ENCODE peak calls at places on chromosomes 1 and 21, in six cellular contexts. I is GM12865, D is left lung, G is skeletal muscle cell, V is HFF-Myc, A is heart left ventricle. J is an unnamed sample.

GRCh38 chr1:35642472-35642955 is 1.2 kb upstream of the PSMB2 start:
- DNase-seq in I (no peak), D (no peak), G (no peak), V (no peak), A (no peak), J (no peak)

GRCh38 chr1:35556494-35557117 is 597 bp downstream of the KIAA0319L start:
- DNase-seq in I (peak), D (no peak), G (no peak), V (no peak), A (no peak), J (no peak)

GRCh38 chr1:169949139-169949538 is 55.4 kb upstream of the SCYL3 start:
- DNase-seq in I (no peak), D (no peak), G (no peak), V (no peak), A (no peak), J (no peak)

GRCh38 chr1:110780600-110781484 is 92.1 kb upstream of the CD53 start:
- DNase-seq in I (peak), D (peak), G (peak), V (peak), A (peak), J (peak)

GRCh38 chr1:201877877-201878339 is 10.8 kb upstream of the SHISA4 start:
- DNase-seq in I (peak), D (no peak), G (no peak), V (no peak), A (peak), J (peak)

GRCh38 chr1:20123696-20124450 is 4.5 kb upstream of the PLA2G2D start:
- DNase-seq in I (no peak), D (peak), G (no peak), V (no peak), A (no peak), J (no peak)

GRCh38 chr1:1626207-1627141 is 5.5 kb upstream of the MMP23B start:
- DNase-seq in I (peak), D (peak), G (no peak), V (no peak), A (no peak), J (no peak)

GRCh38 chr1:155050560-155051341 is at the start of gene ADAM15:
- DNase-seq in I (peak), D (peak), G (no peak), V (peak), A (peak), J (peak)

GRCh38 chr21:34915364-34915834 is 133.7 kb downstream of the RUNX1 start:
- DNase-seq in I (no peak), D (no peak), G (no peak), V (no peak), A (no peak), J (no peak)

GRCh38 chr1:209102120-209102519 is 481.4 kb upstream of the CAMK1G start:
- DNase-seq in I (no peak), D (no peak), G (no peak), V (no peak), A (no peak), J (no peak)

GRCh38 chr1:54069792-54070548 is 16.6 kb downstream of the TCEANC2 start:
- DNase-seq in I (peak), D (no peak), G (peak), V (peak), A (no peak), J (peak)

GRCh38 chr1:21857142-21857839 is 45.2 kb downstream of the LDLRAD2 start:
- DNase-seq in I (no peak), D (no peak), G (no peak), V (no peak), A (peak), J (no peak)

GRCh38 chr21:28160378-28160777 is 832.3 kb downstream of the LTN1 start:
- DNase-seq in I (no peak), D (no peak), G (no peak), V (no peak), A (no peak), J (no peak)

GRCh38 chr1:94061513-94062443 is 59.2 kb downstream of the ABCA4 start:
- DNase-seq in I (peak), D (peak), G (peak), V (peak), A (peak), J (peak)

GRCh38 chr1:91349524-91349923 is 55.1 kb downstream of the HFM1 start:
- DNase-seq in I (no peak), D (no peak), G (no peak), V (no peak), A (no peak), J (no peak)

GRCh38 chr1:28099050-28099769 is 10.8 kb upstream of the EYA3 start:
- DNase-seq in I (no peak), D (no peak), G (no peak), V (no peak), A (peak), J (no peak)

GRCh38 chr1:47676311-47677054 is 238.6 kb downstream of the FOXD2 start:
- DNase-seq in I (peak), D (no peak), G (no peak), V (no peak), A (peak), J (no peak)

GRCh38 chr1:119448112-119448511 is 33.2 kb downstream of the HSD3B2 start:
- DNase-seq in I (peak), D (no peak), G (no peak), V (no peak), A (no peak), J (no peak)

GRCh38 chr1:24868016-24868875 is 61.8 kb downstream of the RUNX3 start:
- DNase-seq in I (no peak), D (no peak), G (no peak), V (no peak), A (no peak), J (no peak)

GRCh38 chr1:39632491-39633417 is 6.7 kb downstream of the HEYL start:
- DNase-seq in I (no peak), D (no peak), G (no peak), V (no peak), A (peak), J (no peak)
- H3K4me3 ChIP-seq in I (no peak), D (peak), G (peak), V (no peak), A (peak), J (no peak)

GRCh38 chr21:38804030-38804616 is 1.6 kb upstream of the ETS2 start:
- DNase-seq in I (no peak), D (no peak), G (no peak), V (no peak), A (no peak), J (no peak)
- H3K4me3 ChIP-seq in I (no peak), D (peak), G (no peak), V (no peak), A (no peak), J (no peak)

GRCh38 chr1:66353207-66353606 is 180.7 kb upstream of the SGIP1 start:
- DNase-seq in I (no peak), D (no peak), G (no peak), V (no peak), A (no peak), J (no peak)
- H3K4me3 ChIP-seq in I (no peak), D (no peak), G (no peak), V (no peak), A (no peak), J (no peak)

GRCh38 chr1:203805689-203806088 is 10.3 kb downstream of the ZBED6 start:
- DNase-seq in I (no peak), D (no peak), G (no peak), V (no peak), A (no peak), J (no peak)

DNA sequence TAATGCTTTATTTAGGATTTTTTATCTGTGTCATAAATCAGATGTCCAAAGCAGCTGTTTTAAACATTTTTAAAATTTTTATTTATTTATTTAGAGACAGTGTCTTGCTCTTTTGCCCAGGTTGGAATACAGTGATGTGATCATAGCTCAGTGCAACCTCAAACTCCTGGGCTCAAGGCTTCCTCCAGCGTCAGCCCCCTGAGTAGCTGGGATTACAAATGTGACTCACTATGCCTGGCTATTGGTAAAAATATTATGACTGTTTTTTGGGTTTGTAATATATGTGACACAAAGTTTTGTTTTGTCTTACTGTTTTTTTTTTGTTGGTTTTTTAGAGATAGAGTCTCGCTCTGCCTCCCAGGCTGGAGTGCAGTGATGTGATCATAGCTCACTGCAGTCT is 11.8 kb downstream of the ZBED6 start:
- DNase-seq in I (no peak), D (no peak), G (no peak), V (no peak), A (no peak), J (no peak)
- H3K4me3 ChIP-seq in I (no peak), D (no peak), G (no peak), V (no peak), A (no peak), J (no peak)

DNA sequence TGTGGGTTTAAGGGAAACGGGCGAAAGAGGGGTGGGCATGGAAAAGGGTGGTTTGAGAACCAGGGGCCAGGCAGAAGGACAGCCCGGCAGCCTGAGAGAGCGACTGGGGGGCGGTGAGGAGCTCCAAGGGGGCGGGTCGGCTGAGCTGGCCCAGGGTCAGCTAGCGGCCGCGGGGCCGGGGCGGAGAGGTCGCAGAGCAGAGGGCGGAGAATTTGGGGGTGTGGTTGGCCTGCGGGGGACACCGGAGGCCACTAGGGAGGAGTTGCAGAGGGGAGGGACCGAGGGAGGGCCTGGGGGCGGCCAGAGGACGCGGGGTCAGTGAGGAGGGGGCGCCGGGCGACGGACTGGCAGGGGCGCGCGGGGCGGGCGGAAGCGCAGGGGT is 54.7 kb downstream of the NDUFS5 start:
- DNase-seq in I (no peak), D (no peak), G (no peak), V (no peak), A (no peak), J (no peak)
- H3K4me3 ChIP-seq in I (no peak), D (peak), G (peak), V (no peak), A (peak), J (no peak)

GRCh38 chr1:151989131-151989868 is 4.4 kb downstream of the S100A10 start:
- DNase-seq in I (no peak), D (peak), G (no peak), V (peak), A (no peak), J (no peak)
- H3K4me3 ChIP-seq in I (no peak), D (peak), G (peak), V (peak), A (peak), J (peak)

DNA sequence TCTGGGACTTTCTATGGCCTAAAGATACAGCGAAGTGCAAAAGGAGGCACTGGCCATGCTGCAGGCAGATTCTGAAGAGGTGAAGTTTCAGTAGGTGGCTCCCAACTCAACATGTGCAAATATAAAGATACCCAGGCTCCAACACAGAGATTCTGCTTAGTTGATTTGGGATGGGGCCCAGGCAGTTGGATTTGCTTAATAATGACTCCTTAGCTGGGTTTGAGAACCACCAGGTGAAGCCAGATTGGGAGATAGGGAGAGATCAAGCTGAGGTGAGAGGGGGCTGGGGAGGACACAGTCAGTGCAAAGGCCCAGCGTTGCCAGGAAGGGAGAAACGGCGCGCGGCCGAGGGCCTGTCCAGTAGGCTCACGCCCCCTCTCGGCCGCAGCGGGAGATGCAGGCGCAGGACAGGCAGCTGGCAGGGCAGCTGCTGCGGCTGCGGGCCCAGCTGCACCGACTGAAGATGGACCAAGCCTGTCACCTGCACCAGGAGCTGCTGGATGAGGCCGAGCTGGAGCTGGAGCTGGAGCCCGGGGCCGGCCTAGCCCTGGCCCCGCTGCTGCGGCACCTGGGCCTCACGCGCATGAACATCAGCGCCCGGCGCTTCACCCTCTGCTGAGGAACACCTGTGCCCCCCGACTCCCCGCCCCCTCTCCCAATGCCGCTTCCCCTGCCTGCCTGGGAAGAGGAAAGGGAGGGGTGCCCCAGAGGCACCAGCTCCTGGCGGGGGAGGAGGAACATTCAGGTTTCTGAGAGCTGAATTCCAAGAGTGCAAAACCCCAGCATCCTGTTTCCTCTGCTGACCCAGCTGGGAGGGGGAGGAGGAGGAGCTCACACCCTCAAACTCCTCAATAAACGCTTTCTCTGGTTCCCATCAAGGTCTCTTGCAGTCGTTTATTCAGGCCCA is 1.2 kb downstream of the FAM167B start:
- DNase-seq in I (peak), D (peak), G (no peak), V (no peak), A (peak), J (peak)
- H3K4me3 ChIP-seq in I (peak), D (peak), G (no peak), V (peak), A (peak), J (peak)

GRCh38 chr1:160117300-160117699 is 1.7 kb downstream of the ATP1A2 start:
- DNase-seq in I (no peak), D (no peak), G (no peak), V (no peak), A (no peak), J (no peak)

GRCh38 chr1:160116277-160117147 is 953 bp downstream of the ATP1A2 start:
- DNase-seq in I (no peak), D (no peak), G (no peak), V (no peak), A (peak), J (no peak)

GRCh38 chr1:160118928-160119327 is 3.4 kb downstream of the ATP1A2 start:
- DNase-seq in I (no peak), D (no peak), G (no peak), V (no peak), A (no peak), J (no peak)

GRCh38 chr1:160115545-160116276 is at the start of gene ATP1A2:
- DNase-seq in I (no peak), D (no peak), G (no peak), V (no peak), A (peak), J (no peak)

DNA sequence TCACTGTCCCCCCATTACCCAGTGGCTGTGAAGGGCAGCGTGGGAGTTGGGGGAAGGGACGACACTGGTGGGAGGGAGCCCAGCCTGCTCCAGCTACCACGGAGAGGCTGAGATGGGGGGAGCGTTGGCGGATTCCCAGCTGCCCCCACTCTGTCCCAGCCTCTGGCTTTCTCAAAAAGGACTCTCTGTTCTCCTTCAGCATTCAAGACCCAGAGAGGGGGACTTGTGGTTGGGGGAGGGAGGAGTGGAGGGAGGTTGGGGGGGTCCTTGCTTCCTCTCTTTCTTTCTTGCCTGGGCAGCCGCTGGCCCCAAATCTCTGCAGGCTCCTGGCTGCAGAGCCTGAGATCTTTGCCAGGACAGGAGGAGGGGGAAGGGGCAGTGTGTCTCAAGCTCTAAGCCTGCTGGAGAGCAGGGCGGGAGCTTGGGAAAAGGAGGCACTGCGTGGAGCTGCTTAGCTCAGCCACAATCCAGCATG is 2.2 kb downstream of the ATP1A2 start:
- DNase-seq in I (no peak), D (peak), G (no peak), V (no peak), A (peak), J (no peak)
- H3K4me3 ChIP-seq in I (no peak), D (no peak), G (no peak), V (no peak), A (peak), J (no peak)